ENCODE peak calls at places on chromosomes 12 and 14, in five cellular contexts. K, V, W, A and G are unnamed samples. For H3K36me3, the result is how much of the 10 kb centered on the place peaks cover.

GRCh38 chr14:69845787-69846186 is 33.4 kb upstream of the SMOC1 start:
- ATAC-seq in K (no peak), V (peak), A (no peak), W (no peak), G (no peak)

GRCh38 chr12:117494833-117495714 is 133.6 kb upstream of the NOS1 start:
- ATAC-seq in V (no peak), A (no peak), W (no peak), K (no peak), G (no peak)

GRCh38 chr14:75495882-75496281 is 26.4 kb upstream of the BATF start:
- ATAC-seq in W (no peak), V (no peak), A (no peak), K (no peak), G (no peak)

GRCh38 chr14:91140672-91141071 is 26.8 kb downstream of the DGLUCY start:
- ATAC-seq in A (peak), W (no peak), K (peak), V (peak), G (no peak)

GRCh38 chr12:93090768-93091172 is 161.7 kb upstream of the EEA1 start:
- ATAC-seq in V (no peak), A (no peak), W (no peak), K (no peak), G (no peak)

GRCh38 chr12:107655281-107656065 is 30.1 kb upstream of the PWP1 start:
- ATAC-seq in A (no peak), K (no peak), W (no peak), V (no peak), G (no peak)

GRCh38 chr14:31340297-31341063 is 79.9 kb downstream of the HEATR5A start:
- ATAC-seq in A (no peak), V (peak), W (no peak), K (no peak), G (no peak)

GRCh38 chr12:12240671-12241345 is 26.0 kb downstream of the LRP6 start:
- ATAC-seq in K (no peak), W (no peak), V (peak), A (no peak), G (no peak)

GRCh38 chr14:96037891-96038557 is 1.1 kb upstream of the C14orf132 start:
- ATAC-seq in K (no peak), W (peak), V (peak), A (peak), G (peak)

GRCh38 chr12:109302358-109302757 is 6.7 kb downstream of the FOXN4 start:
- ATAC-seq in K (peak), V (no peak), A (peak), W (no peak), G (no peak)

GRCh38 chr14:50001999-50002925 is 109.4 kb downstream of the ARF6 start:
- ATAC-seq in V (no peak), W (no peak), K (peak), A (peak), G (no peak)

GRCh38 chr12:128365032-128365431 is 98.1 kb downstream of the TMEM132C start:
- ATAC-seq in K (no peak), A (no peak), V (no peak), W (no peak), G (no peak)

GRCh38 chr12:51636581-51636980 is 45.5 kb downstream of the SCN8A start:
- ATAC-seq in A (no peak), W (no peak), K (no peak), V (no peak), G (no peak)

GRCh38 chr12:116384629-116385485 is 107.4 kb upstream of the MED13L start:
- ATAC-seq in A (peak), V (no peak), K (peak), W (no peak), G (no peak)

GRCh38 chr12:66144796-66145754 is 14.5 kb upstream of the LLPH start:
- ATAC-seq in K (peak), W (peak), A (peak), V (peak), G (peak)

GRCh38 chr12:25151476-25151875 is 43.5 kb downstream of the DNAI7 start:
- ATAC-seq in A (no peak), W (peak), K (no peak), V (no peak), G (peak)

GRCh38 chr14:88384653-88385205 is 728 bp upstream of the SPATA7 start:
- ATAC-seq in A (no peak), V (no peak), W (no peak), K (peak), G (peak)

GRCh38 chr14:98510392-98510791 is 761.6 kb downstream of the BCL11B start:
- ATAC-seq in V (no peak), W (no peak), K (no peak), A (no peak), G (no peak)

GRCh38 chr12:119229837-119230236 is 51.1 kb downstream of the HSPB8 start:
- ATAC-seq in A (peak), V (peak), K (peak), W (no peak), G (peak)

GRCh38 chr14:55773984-55774581 is 194.1 kb downstream of the KTN1 start:
- ATAC-seq in K (no peak), A (no peak), W (no peak), V (no peak), G (no peak)

GRCh38 chr14:65462411-65462810 is 49.9 kb downstream of the FUT8 start:
- ATAC-seq in W (no peak), A (peak), V (no peak), K (no peak), G (no peak)

GRCh38 chr12:14694145-14694544 is 2.3 kb downstream of the GUCY2C start:
- ATAC-seq in W (no peak), K (no peak), A (no peak), V (no peak), G (no peak)

GRCh38 chr14:89650077-89650978 is 233.3 kb upstream of the FOXN3 start:
- ATAC-seq in K (no peak), V (no peak), A (peak), W (no peak), G (peak)

GRCh38 chr14:90819734-90820393 is 3.6 kb upstream of the TTC7B start:
- ATAC-seq in K (no peak), W (no peak), A (no peak), V (no peak), G (no peak)

GRCh38 chr14:75158843-75159614 is 17.4 kb downstream of the TMED10 start:
- ATAC-seq in K (no peak), W (no peak), A (peak), V (no peak), G (no peak)

GRCh38 chr14:73526036-73526984 is 10.6 kb upstream of the ACOT1 start:
- ATAC-seq in V (peak), K (no peak), A (no peak), W (peak), G (no peak)

GRCh38 chr14:103836976-103837725 is 10.2 kb downstream of the PPP1R13B start:
- ATAC-seq in A (no peak), V (no peak), K (no peak), W (no peak), G (no peak)

GRCh38 chr12:56241424-56242205 is 11.8 kb downstream of the SLC39A5 start:
- ATAC-seq in K (no peak), W (no peak), A (no peak), V (no peak), G (no peak)
- H3K36me3 ChIP-seq in K (half or more), W (half or more), A (under half), V (under half), G (under half)

DNA sequence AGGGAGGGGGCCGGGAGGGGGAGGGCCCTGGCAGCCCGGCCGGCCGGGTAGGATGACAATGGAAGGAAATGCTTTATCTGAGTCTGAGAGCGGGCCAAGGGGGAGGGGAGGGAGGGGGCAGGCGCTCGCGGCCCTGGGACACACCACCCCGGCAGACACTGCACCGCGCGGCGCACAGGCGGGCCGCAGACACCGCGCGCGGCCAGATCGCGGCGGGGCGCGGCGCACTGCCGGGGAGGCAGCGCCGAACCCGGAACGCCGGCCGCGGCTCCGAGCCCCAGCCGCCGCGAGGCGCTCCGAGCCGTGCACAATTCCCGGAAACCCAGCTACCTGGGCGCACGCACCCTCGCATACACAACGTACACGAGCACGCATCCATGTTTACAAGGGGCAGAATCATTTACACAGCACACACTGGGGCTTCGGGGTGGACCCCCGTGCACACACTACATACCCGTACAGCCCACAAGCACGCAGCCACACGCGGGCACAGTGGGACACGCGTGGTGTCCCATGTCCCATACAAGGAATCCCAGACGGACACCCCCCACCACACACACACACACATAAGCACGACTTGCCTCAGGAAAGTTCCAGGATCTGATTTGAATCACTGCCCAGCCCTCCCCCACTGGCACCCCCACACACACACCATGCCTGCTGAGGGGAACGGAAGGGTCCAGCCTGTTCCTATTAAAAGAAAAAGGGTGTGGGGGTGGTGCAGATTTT is at the start of gene HDAC7:
- ATAC-seq in W (peak), V (peak), K (peak), A (peak), G (peak)
- TF ChIP-seq EP300 in W (no peak), V (no peak), K (no peak), A (no peak), G (no peak)

GRCh38 chr12:133081408-133081806 is 684 bp downstream of the ZNF140 start:
- ATAC-seq in K (no peak), A (no peak), V (no peak), W (no peak), G (no peak)

GRCh38 chr12:133083345-133083744 is 2.6 kb downstream of the ZNF140 start:
- ATAC-seq in A (no peak), V (no peak), W (no peak), K (no peak), G (no peak)

GRCh38 chr12:133080051-133080618 is 588 bp upstream of the ZNF140 start:
- ATAC-seq in V (peak), K (peak), W (peak), A (peak), G (peak)

DNA sequence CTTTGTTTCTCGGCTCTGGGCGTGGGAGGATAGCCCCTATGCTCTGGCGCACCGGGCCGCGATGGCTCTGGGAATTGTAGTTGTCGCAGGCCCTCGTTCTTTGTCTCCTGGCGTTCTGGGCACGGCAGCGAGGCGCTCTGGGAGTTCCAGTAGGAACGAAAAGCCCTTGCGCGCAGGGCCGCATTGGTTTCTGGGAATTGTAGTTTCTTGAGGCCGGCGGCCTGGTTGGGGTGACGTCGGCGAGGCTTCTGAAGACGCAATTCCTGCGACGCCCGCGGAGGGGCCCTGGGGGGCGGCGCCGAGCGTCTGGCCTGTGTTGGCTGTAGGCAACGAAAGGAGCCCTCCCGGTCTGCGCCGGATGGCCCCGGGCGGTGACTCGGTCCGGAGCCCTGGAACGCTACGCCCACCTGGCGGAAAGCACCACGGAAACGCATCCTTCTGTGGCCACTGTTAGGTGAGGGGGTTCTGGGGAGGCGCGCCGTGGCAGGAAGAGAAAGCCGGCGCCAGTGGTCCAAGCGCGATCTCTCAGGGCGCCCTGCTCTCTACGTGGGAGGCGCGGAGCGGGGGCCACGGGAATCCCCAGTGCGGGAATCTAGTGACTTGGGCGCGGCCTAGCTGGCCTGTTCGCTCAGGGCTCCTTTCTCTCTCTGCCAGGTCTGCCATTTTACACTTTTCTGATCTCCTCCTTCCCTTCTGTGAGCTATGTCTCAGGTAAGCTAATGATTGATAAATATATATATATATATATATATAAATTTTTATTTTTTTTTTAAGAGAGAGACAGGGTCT is at the start of gene ZNF140:
- ATAC-seq in K (peak), A (peak), V (peak), W (peak), G (peak)
- TF ChIP-seq POLR2AphosphoS5 in K (peak), A (peak), V (peak), W (peak), G (peak)

GRCh38 chr12:56137853-56138571 is 9.9 kb downstream of the ESYT1 start:
- ATAC-seq in A (no peak), W (no peak), K (no peak), V (no peak), G (no peak)

GRCh38 chr12:56145218-56145617 is 7.2 kb upstream of the MYL6B start:
- ATAC-seq in A (no peak), W (no peak), K (peak), V (no peak), G (no peak)

GRCh38 chr12:56143225-56143624 is 9.2 kb upstream of the MYL6B start:
- ATAC-seq in V (no peak), W (no peak), A (no peak), K (no peak), G (no peak)

GRCh38 chr12:56143870-56144269 is 8.5 kb upstream of the MYL6B start:
- ATAC-seq in V (no peak), A (no peak), K (no peak), W (peak), G (peak)

DNA sequence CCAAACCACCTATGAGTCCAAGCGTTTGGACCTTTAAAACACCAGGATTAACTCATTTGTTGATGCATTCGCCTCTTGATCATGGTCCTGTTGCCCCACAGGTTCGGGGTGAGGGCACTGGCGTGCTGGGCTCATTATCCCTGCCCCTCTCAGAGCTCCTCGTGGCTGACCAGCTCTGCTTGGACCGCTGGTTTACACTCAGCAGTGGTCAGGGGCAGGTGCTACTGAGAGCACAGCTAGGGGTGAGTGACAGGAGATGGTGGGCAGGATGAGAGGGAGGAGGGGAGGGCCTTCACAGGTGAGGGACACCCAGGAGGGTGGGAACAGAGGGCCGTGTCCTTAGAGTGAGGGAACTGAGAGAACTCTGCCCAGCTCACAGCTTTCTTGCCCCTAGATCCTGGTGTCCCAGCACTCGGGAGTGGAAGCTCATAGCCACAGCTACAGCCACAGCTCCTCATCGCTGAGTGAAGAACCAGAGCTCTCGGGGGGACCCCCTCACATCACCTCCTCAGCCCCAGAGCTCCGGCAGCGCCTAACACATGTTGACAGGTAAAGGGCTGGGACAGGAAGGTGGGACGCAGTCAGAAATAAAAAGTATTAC is 10.1 kb upstream of the MYL6B start:
- ATAC-seq in V (no peak), K (no peak), W (no peak), A (no peak), G (no peak)
- H3K36me3 ChIP-seq in V (half or more), K (half or more), W (half or more), A (under half), G (half or more)

GRCh38 chr14:79369359-79370332 is 841.7 kb downstream of the DIO2 start:
- ATAC-seq in V (no peak), W (peak), K (no peak), A (no peak), G (peak)
- TF ChIP-seq EP300 in V (no peak), W (no peak), K (no peak), A (no peak), G (no peak)

GRCh38 chr14:92632546-92633273 is 115.7 kb downstream of the LGMN start:
- ATAC-seq in V (no peak), A (no peak), K (no peak), W (no peak), G (no peak)

GRCh38 chr14:92631098-92631497 is 117.3 kb downstream of the LGMN start:
- ATAC-seq in W (no peak), A (no peak), K (no peak), V (no peak), G (no peak)

GRCh38 chr14:92633724-92634123 is 114.7 kb downstream of the LGMN start:
- ATAC-seq in V (no peak), K (no peak), A (peak), W (no peak), G (no peak)

GRCh38 chr14:92635031-92635430 is 113.4 kb downstream of the LGMN start:
- ATAC-seq in A (peak), K (no peak), W (no peak), V (no peak), G (no peak)

DNA sequence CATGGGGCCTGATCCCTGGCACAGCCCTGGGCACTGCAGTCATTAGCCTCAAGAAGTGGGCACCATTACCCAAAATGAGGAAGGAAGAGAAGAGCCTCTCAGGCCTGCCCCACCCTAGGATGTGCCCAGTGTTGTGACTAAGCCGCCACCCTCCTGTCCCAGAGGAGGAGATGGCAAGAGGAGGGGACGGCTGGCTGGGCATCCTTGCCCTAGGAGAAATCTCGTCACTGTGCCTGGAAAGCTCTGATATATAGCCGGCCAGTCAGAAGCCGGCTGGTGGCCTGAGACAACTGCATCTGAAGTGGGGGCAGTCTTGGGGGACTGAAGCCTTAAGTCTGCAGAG is 115.2 kb downstream of the LGMN start:
- ATAC-seq in K (no peak), V (no peak), A (peak), W (peak), G (peak)
- TF ChIP-seq POLR2AphosphoS5 in K (no peak), V (no peak), A (no peak), W (no peak), G (no peak)